ENCODE peak calls at places on chromosomes 7 and 10, in six cellular contexts. One of them, this sample, is unnamed.

GRCh38 chr10:12077580-12078180 is 8.9 kb downstream of the DHTKD1 start:
- DNase-seq in germinal center: peak; percentile 57
- DNase-seq in CD8-positive, alpha-beta T cell: no peak
- DNase-seq in AG04450: no peak
- DNase-seq in skeletal muscle cell: no peak
- DNase-seq in endodermal cell: no peak
- DNase-seq in this sample: peak; percentile 22

GRCh38 chr7:128219646-128220045 is 21.4 kb upstream of the LEP start:
- DNase-seq in germinal center: no peak
- DNase-seq in CD8-positive, alpha-beta T cell: no peak
- DNase-seq in AG04450: no peak
- DNase-seq in skeletal muscle cell: no peak
- DNase-seq in endodermal cell: no peak
- DNase-seq in this sample: no peak

GRCh38 chr7:31497501-31497900 is 16.4 kb upstream of the ITPRID1 start:
- DNase-seq in germinal center: no peak
- DNase-seq in CD8-positive, alpha-beta T cell: no peak
- DNase-seq in AG04450: no peak
- DNase-seq in skeletal muscle cell: no peak
- DNase-seq in endodermal cell: no peak
- DNase-seq in this sample: no peak

GRCh38 chr7:36620166-36620708 is 104.1 kb downstream of the AOAH start:
- DNase-seq in germinal center: no peak
- DNase-seq in CD8-positive, alpha-beta T cell: no peak
- DNase-seq in AG04450: no peak
- DNase-seq in skeletal muscle cell: no peak
- DNase-seq in endodermal cell: no peak
- DNase-seq in this sample: no peak

GRCh38 chr7:151844080-151844827 is 32.7 kb downstream of the PRKAG2 start:
- DNase-seq in germinal center: no peak
- DNase-seq in CD8-positive, alpha-beta T cell: no peak
- DNase-seq in AG04450: peak; percentile 6
- DNase-seq in skeletal muscle cell: peak; percentile 9
- DNase-seq in endodermal cell: no peak
- DNase-seq in this sample: no peak

GRCh38 chr10:56633876-56634452 is 272.9 kb upstream of the ZWINT start:
- DNase-seq in germinal center: no peak
- DNase-seq in CD8-positive, alpha-beta T cell: no peak
- DNase-seq in AG04450: no peak
- DNase-seq in skeletal muscle cell: no peak
- DNase-seq in endodermal cell: no peak
- DNase-seq in this sample: no peak

GRCh38 chr10:113665352-113665751 is 1.5 kb upstream of the NRAP start:
- DNase-seq in germinal center: no peak
- DNase-seq in CD8-positive, alpha-beta T cell: no peak
- DNase-seq in AG04450: no peak
- DNase-seq in skeletal muscle cell: no peak
- DNase-seq in endodermal cell: no peak
- DNase-seq in this sample: no peak

GRCh38 chr7:100275120-100275519 is 32.4 kb upstream of the SPDYE3 start:
- DNase-seq in germinal center: no peak
- DNase-seq in CD8-positive, alpha-beta T cell: no peak
- DNase-seq in AG04450: no peak
- DNase-seq in skeletal muscle cell: no peak
- DNase-seq in endodermal cell: no peak
- DNase-seq in this sample: no peak

GRCh38 chr7:114976666-114977065 is 54.8 kb downstream of the MDFIC start:
- DNase-seq in germinal center: no peak
- DNase-seq in CD8-positive, alpha-beta T cell: no peak
- DNase-seq in AG04450: no peak
- DNase-seq in skeletal muscle cell: no peak
- DNase-seq in endodermal cell: no peak
- DNase-seq in this sample: no peak

GRCh38 chr10:372566-372965 is 237.3 kb downstream of the ZMYND11 start:
- DNase-seq in germinal center: no peak
- DNase-seq in CD8-positive, alpha-beta T cell: no peak
- DNase-seq in AG04450: no peak
- DNase-seq in skeletal muscle cell: no peak
- DNase-seq in endodermal cell: no peak
- DNase-seq in this sample: no peak

GRCh38 chr7:101869026-101869900 is 51.8 kb downstream of the CUX1 start:
- DNase-seq in germinal center: no peak
- DNase-seq in CD8-positive, alpha-beta T cell: no peak
- DNase-seq in AG04450: no peak
- DNase-seq in skeletal muscle cell: no peak
- DNase-seq in endodermal cell: peak; percentile 92
- DNase-seq in this sample: no peak

GRCh38 chr10:131242007-131242406 is 69.5 kb downstream of the TCERG1L start:
- DNase-seq in germinal center: no peak
- DNase-seq in CD8-positive, alpha-beta T cell: no peak
- DNase-seq in AG04450: no peak
- DNase-seq in skeletal muscle cell: no peak
- DNase-seq in endodermal cell: peak; percentile 89
- DNase-seq in this sample: no peak

GRCh38 chr7:130137207-130137606 is 66.9 kb downstream of the KLHDC10 start:
- DNase-seq in germinal center: no peak
- DNase-seq in CD8-positive, alpha-beta T cell: no peak
- DNase-seq in AG04450: no peak
- DNase-seq in skeletal muscle cell: no peak
- DNase-seq in endodermal cell: no peak
- DNase-seq in this sample: no peak

GRCh38 chr10:31152421-31153133 is 120.9 kb upstream of the ZNF438 start:
- DNase-seq in germinal center: no peak
- DNase-seq in CD8-positive, alpha-beta T cell: no peak
- DNase-seq in AG04450: no peak
- DNase-seq in skeletal muscle cell: no peak
- DNase-seq in endodermal cell: no peak
- DNase-seq in this sample: no peak

GRCh38 chr7:1946025-1946424 is 275.9 kb downstream of the ELFN1 start:
- DNase-seq in germinal center: no peak
- DNase-seq in CD8-positive, alpha-beta T cell: no peak
- DNase-seq in AG04450: no peak
- DNase-seq in skeletal muscle cell: no peak
- DNase-seq in endodermal cell: no peak
- DNase-seq in this sample: no peak

GRCh38 chr7:3880221-3880935 is 579.3 kb downstream of the SDK1 start:
- DNase-seq in germinal center: no peak
- DNase-seq in CD8-positive, alpha-beta T cell: no peak
- DNase-seq in AG04450: no peak
- DNase-seq in skeletal muscle cell: no peak
- DNase-seq in endodermal cell: no peak
- DNase-seq in this sample: no peak

GRCh38 chr10:42981358-42982236 is 95.3 kb upstream of the RET start:
- DNase-seq in germinal center: no peak
- DNase-seq in CD8-positive, alpha-beta T cell: peak; percentile 44
- DNase-seq in AG04450: no peak
- DNase-seq in skeletal muscle cell: no peak
- DNase-seq in endodermal cell: peak; percentile 30
- DNase-seq in this sample: no peak

GRCh38 chr10:122875843-122876492 is 3.4 kb downstream of the FAM24B start:
- DNase-seq in germinal center: no peak
- DNase-seq in CD8-positive, alpha-beta T cell: no peak
- DNase-seq in AG04450: no peak
- DNase-seq in skeletal muscle cell: no peak
- DNase-seq in endodermal cell: peak; percentile 81
- DNase-seq in this sample: no peak

GRCh38 chr7:148941598-148942280 is 57.6 kb upstream of the EZH2 start:
- DNase-seq in germinal center: peak; percentile 41
- DNase-seq in CD8-positive, alpha-beta T cell: peak; percentile 61
- DNase-seq in AG04450: peak; percentile 7
- DNase-seq in skeletal muscle cell: no peak
- DNase-seq in endodermal cell: peak; percentile 89
- DNase-seq in this sample: no peak

GRCh38 chr10:33524966-33525365 is 190.5 kb upstream of the NRP1 start:
- DNase-seq in germinal center: no peak
- DNase-seq in CD8-positive, alpha-beta T cell: no peak
- DNase-seq in AG04450: peak; percentile 10
- DNase-seq in skeletal muscle cell: peak; percentile 43
- DNase-seq in endodermal cell: no peak
- DNase-seq in this sample: no peak

GRCh38 chr7:43824963-43825362 is 44.4 kb downstream of the MRPS24 start:
- DNase-seq in germinal center: no peak
- DNase-seq in CD8-positive, alpha-beta T cell: no peak
- DNase-seq in AG04450: no peak
- DNase-seq in skeletal muscle cell: no peak
- DNase-seq in endodermal cell: no peak
- DNase-seq in this sample: no peak

GRCh38 chr10:93478873-93479272 is 3.3 kb downstream of the MYOF start:
- DNase-seq in germinal center: no peak
- DNase-seq in CD8-positive, alpha-beta T cell: no peak
- DNase-seq in AG04450: no peak
- DNase-seq in skeletal muscle cell: no peak
- DNase-seq in endodermal cell: no peak
- DNase-seq in this sample: no peak

GRCh38 chr7:16652888-16653287 is 6.9 kb downstream of the BZW2 start:
- DNase-seq in germinal center: no peak
- DNase-seq in CD8-positive, alpha-beta T cell: no peak
- DNase-seq in AG04450: no peak
- DNase-seq in skeletal muscle cell: no peak
- DNase-seq in endodermal cell: no peak
- DNase-seq in this sample: no peak

GRCh38 chr7:95501261-95501816 is 15.6 kb downstream of the ASB4 start:
- DNase-seq in germinal center: no peak
- DNase-seq in CD8-positive, alpha-beta T cell: no peak
- DNase-seq in AG04450: no peak
- DNase-seq in skeletal muscle cell: no peak
- DNase-seq in endodermal cell: no peak
- DNase-seq in this sample: no peak

GRCh38 chr10:96470108-96470743 is 43.5 kb downstream of the TLL2 start:
- DNase-seq in germinal center: peak; percentile 71
- DNase-seq in CD8-positive, alpha-beta T cell: no peak
- DNase-seq in AG04450: no peak
- DNase-seq in skeletal muscle cell: no peak
- DNase-seq in endodermal cell: peak; percentile 90
- DNase-seq in this sample: peak; percentile 47

GRCh38 chr10:119859422-119860258 is 13.0 kb downstream of the MCMBP start:
- DNase-seq in germinal center: peak; percentile 51
- DNase-seq in CD8-positive, alpha-beta T cell: no peak
- DNase-seq in AG04450: no peak
- DNase-seq in skeletal muscle cell: no peak
- DNase-seq in endodermal cell: no peak
- DNase-seq in this sample: no peak